ENCODE peak calls at places on chromosomes 11 and 22, in ten cellular contexts. One of them, this sample, is unnamed.

GRCh38 chr11:108278546-108278945 is 55.7 kb downstream of the ATM start:
- DNase-seq in upper lobe of right lung: no peak
- DNase-seq in epithelial cell of proximal tubule: no peak
- DNase-seq in GM10248: no peak
- DNase-seq in endothelial cell: no peak
- DNase-seq in neural progenitor cell: no peak
- DNase-seq in tibial artery: peak; percentile 22
- DNase-seq in SK-N-SH: no peak
- DNase-seq in sigmoid colon: no peak
- DNase-seq in AG04449: no peak
- DNase-seq in this sample: no peak

GRCh38 chr22:49956914-49957825 is 3.4 kb upstream of the PIM3 start:
- DNase-seq in upper lobe of right lung: peak; percentile 66
- DNase-seq in epithelial cell of proximal tubule: no peak
- DNase-seq in GM10248: no peak
- DNase-seq in endothelial cell: no peak
- DNase-seq in neural progenitor cell: no peak
- DNase-seq in tibial artery: no peak
- DNase-seq in SK-N-SH: no peak
- DNase-seq in sigmoid colon: peak; percentile 59
- DNase-seq in AG04449: no peak
- DNase-seq in this sample: no peak

GRCh38 chr11:57751676-57752253 is at the start of gene BTBD18:
- DNase-seq in upper lobe of right lung: no peak
- DNase-seq in epithelial cell of proximal tubule: peak; percentile 25
- DNase-seq in GM10248: peak; percentile 51
- DNase-seq in endothelial cell: peak; percentile 38
- DNase-seq in neural progenitor cell: peak; percentile 70
- DNase-seq in tibial artery: no peak
- DNase-seq in SK-N-SH: peak; percentile 67
- DNase-seq in sigmoid colon: no peak
- DNase-seq in AG04449: no peak
- DNase-seq in this sample: no peak

GRCh38 chr22:30940655-30941362 is 27.8 kb downstream of the MORC2 start:
- DNase-seq in upper lobe of right lung: no peak
- DNase-seq in epithelial cell of proximal tubule: no peak
- DNase-seq in GM10248: no peak
- DNase-seq in endothelial cell: no peak
- DNase-seq in neural progenitor cell: no peak
- DNase-seq in tibial artery: no peak
- DNase-seq in SK-N-SH: no peak
- DNase-seq in sigmoid colon: no peak
- DNase-seq in AG04449: no peak
- DNase-seq in this sample: no peak

GRCh38 chr11:79768343-79768742 is 327.5 kb upstream of the TENM4 start:
- DNase-seq in upper lobe of right lung: no peak
- DNase-seq in epithelial cell of proximal tubule: no peak
- DNase-seq in GM10248: no peak
- DNase-seq in endothelial cell: no peak
- DNase-seq in neural progenitor cell: no peak
- DNase-seq in tibial artery: no peak
- DNase-seq in SK-N-SH: no peak
- DNase-seq in sigmoid colon: no peak
- DNase-seq in AG04449: no peak
- DNase-seq in this sample: no peak

GRCh38 chr11:102666331-102666957 is 39.1 kb downstream of the MMP27 start:
- DNase-seq in upper lobe of right lung: no peak
- DNase-seq in epithelial cell of proximal tubule: peak; percentile 2
- DNase-seq in GM10248: peak; percentile 50
- DNase-seq in endothelial cell: no peak
- DNase-seq in neural progenitor cell: peak; percentile 66
- DNase-seq in tibial artery: no peak
- DNase-seq in SK-N-SH: peak; percentile 34
- DNase-seq in sigmoid colon: no peak
- DNase-seq in AG04449: no peak
- DNase-seq in this sample: no peak

GRCh38 chr11:131506376-131506775 is 136.0 kb downstream of the NTM start:
- DNase-seq in upper lobe of right lung: no peak
- DNase-seq in epithelial cell of proximal tubule: no peak
- DNase-seq in GM10248: no peak
- DNase-seq in endothelial cell: no peak
- DNase-seq in neural progenitor cell: no peak
- DNase-seq in tibial artery: no peak
- DNase-seq in SK-N-SH: no peak
- DNase-seq in sigmoid colon: no peak
- DNase-seq in AG04449: no peak
- DNase-seq in this sample: no peak

GRCh38 chr11:47375546-47376085 is 2.7 kb downstream of the SPI1 start:
- DNase-seq in upper lobe of right lung: no peak
- DNase-seq in epithelial cell of proximal tubule: no peak
- DNase-seq in GM10248: no peak
- DNase-seq in endothelial cell: no peak
- DNase-seq in neural progenitor cell: no peak
- DNase-seq in tibial artery: no peak
- DNase-seq in SK-N-SH: no peak
- DNase-seq in sigmoid colon: no peak
- DNase-seq in AG04449: no peak
- DNase-seq in this sample: no peak

GRCh38 chr22:19001204-19001603 is 65.1 kb upstream of the PRODH start:
- DNase-seq in upper lobe of right lung: no peak
- DNase-seq in epithelial cell of proximal tubule: no peak
- DNase-seq in GM10248: no peak
- DNase-seq in endothelial cell: no peak
- DNase-seq in neural progenitor cell: no peak
- DNase-seq in tibial artery: no peak
- DNase-seq in SK-N-SH: no peak
- DNase-seq in sigmoid colon: no peak
- DNase-seq in AG04449: no peak
- DNase-seq in this sample: no peak

DNA sequence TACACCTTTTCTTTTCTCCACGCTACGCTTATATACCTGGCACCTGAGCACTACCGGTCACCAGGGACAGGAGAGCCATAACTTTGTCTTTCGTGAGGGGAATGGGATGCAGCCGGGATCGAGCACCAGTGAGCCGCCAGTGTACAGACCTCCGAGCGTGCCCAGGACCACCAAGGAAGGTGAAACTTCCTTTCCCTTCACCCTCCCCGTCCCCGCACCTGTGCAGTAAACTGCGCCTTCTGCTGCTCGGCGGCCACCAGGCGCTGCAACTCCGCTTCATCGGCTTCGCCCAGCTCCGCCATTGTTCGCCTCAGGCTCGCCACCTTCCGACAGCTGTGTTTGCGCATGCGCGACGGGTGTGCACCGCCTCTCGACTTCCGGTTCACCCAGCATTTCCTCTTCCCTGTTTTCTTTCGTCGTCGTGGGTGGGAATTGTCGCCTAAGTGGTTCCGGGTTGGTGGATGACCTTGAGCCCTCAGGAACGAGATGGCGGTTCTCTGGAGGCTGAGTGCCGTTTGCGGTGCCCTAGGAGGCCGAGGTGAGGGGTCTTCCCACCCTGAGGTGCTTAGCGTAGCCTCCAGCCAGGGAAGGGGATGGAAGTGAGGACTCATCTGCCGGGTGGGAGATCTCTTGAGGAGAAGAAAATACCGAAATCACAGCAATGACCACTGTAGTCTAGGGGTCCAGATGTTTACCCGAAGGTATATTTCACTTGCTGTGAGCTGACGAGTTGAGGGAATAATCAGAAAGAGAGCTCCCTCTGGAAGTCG is at the start of the genes SDHD and TIMM8B:
- DNase-seq in upper lobe of right lung: peak; percentile 96
- DNase-seq in epithelial cell of proximal tubule: peak; percentile 78
- DNase-seq in GM10248: peak; percentile 96
- DNase-seq in endothelial cell: peak; percentile 93
- DNase-seq in neural progenitor cell: peak; percentile 99
- DNase-seq in tibial artery: peak; percentile 94
- DNase-seq in SK-N-SH: peak; percentile 91
- DNase-seq in sigmoid colon: peak; percentile 98
- DNase-seq in AG04449: peak; percentile 50
- DNase-seq in this sample: peak; percentile 92
- TF ChIP-seq CTCF in upper lobe of right lung: peak; percentile 27
- TF ChIP-seq CTCF in epithelial cell of proximal tubule: peak; percentile 31
- TF ChIP-seq CTCF in GM10248: peak; percentile 27
- TF ChIP-seq CTCF in endothelial cell: no peak
- TF ChIP-seq CTCF in neural progenitor cell: peak; percentile 38
- TF ChIP-seq CTCF in tibial artery: peak; percentile 27
- TF ChIP-seq CTCF in SK-N-SH: peak; percentile 40
- TF ChIP-seq CTCF in sigmoid colon: peak; percentile 36
- TF ChIP-seq CTCF in AG04449: peak; percentile 69
- TF ChIP-seq CTCF in this sample: peak; percentile 26

DNA sequence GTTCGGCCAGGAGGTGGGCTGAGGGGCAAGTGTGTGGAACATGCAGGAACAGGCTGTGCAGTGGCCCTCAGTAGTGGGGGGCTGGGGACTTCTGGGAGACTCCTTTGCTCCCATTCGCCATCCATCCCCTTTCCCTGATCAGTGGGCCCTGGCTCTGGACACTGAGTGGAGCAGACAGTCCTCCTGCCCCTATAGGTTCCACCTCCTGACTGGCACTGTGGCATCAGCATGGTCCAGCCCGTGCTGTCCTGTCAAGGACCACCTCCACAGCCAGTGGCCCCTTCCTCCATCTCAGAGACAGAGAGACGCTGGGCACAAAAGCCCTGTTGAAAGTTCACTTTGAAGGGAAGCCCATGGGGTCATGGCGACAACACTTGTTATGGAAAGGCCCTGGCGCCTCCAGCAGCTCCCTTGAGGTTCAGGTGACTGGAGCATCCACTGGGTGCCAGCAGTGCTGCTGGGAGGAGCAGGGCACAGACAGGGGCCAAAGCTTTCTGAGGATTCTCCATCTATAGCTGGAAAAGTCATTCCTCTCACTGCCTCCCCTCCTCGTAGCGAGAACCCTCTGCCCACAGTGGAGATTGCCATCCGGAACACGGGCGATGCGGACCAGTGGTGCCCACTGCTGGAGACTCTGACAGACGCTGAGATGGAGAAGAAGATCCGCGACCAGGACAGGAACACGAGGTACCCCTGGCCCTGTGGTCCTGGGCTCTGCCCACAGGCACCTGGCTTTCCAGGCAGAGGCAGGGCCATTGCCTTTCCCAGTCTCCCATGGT is 5.6 kb downstream of the DERL3 start:
- DNase-seq in upper lobe of right lung: peak; percentile 54
- DNase-seq in epithelial cell of proximal tubule: no peak
- DNase-seq in GM10248: no peak
- DNase-seq in endothelial cell: no peak
- DNase-seq in neural progenitor cell: no peak
- DNase-seq in tibial artery: no peak
- DNase-seq in SK-N-SH: peak; percentile 16
- DNase-seq in sigmoid colon: peak; percentile 57
- DNase-seq in AG04449: no peak
- DNase-seq in this sample: no peak
- TF ChIP-seq CTCF in upper lobe of right lung: no peak
- TF ChIP-seq CTCF in epithelial cell of proximal tubule: no peak
- TF ChIP-seq CTCF in GM10248: no peak
- TF ChIP-seq CTCF in endothelial cell: no peak
- TF ChIP-seq CTCF in neural progenitor cell: no peak
- TF ChIP-seq CTCF in tibial artery: no peak
- TF ChIP-seq CTCF in SK-N-SH: no peak
- TF ChIP-seq CTCF in sigmoid colon: no peak
- TF ChIP-seq CTCF in AG04449: no peak
- TF ChIP-seq CTCF in this sample: no peak

DNA sequence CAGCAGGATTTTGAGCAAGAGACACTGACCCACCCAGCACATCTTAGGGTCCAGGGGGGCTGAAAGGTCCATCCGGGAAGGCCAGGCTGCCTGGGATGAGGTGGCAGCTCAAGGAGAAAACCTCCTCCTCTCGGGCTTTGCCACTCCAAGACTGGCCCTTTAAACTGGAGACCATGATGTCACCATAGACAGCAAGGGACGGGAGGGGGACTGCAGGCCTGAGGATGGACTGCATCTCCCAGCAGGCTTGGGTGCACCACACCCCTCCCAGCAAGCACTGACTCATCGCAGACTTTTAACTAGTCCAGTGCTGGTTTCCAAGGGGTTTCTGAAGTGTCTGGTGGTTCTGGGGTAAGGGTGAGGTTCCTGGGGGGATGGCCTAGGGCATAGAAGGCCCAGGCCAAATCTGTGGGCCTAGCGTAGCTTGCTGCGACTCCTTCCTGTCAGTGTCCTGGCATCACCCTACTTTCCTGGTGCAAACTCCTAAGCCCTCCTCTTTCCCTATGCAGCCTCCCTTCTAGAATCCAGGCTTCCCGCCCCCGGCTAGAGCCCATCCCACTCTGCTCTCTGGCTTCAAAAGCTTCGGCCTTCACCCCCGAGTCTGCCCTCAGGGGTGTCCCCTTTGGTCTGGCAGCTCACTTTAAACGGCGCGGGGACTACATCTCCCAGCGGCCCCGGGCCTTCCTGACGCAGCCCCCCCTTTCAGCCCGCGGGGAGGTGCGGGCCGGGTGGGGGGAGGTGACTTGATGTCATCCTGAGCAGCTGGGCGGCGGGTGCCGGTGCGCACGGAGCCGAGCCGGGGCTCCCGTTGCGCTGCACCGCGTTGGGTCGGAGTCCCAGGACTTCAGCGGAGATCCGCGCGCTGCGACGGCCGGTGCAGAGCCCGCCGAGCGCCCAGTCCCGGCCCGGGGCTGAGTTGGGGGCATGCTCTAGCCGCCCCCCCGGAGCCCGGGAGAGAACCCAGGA is at the start of gene PPP2R5B:
- DNase-seq in upper lobe of right lung: peak; percentile 96
- DNase-seq in epithelial cell of proximal tubule: no peak
- DNase-seq in GM10248: peak; percentile 97
- DNase-seq in endothelial cell: peak; percentile 75
- DNase-seq in neural progenitor cell: peak; percentile 93
- DNase-seq in tibial artery: peak; percentile 96
- DNase-seq in SK-N-SH: peak; percentile 97
- DNase-seq in sigmoid colon: peak; percentile 98
- DNase-seq in AG04449: peak; percentile 72
- DNase-seq in this sample: peak; percentile 83
- TF ChIP-seq CTCF in upper lobe of right lung: no peak
- TF ChIP-seq CTCF in epithelial cell of proximal tubule: no peak
- TF ChIP-seq CTCF in GM10248: no peak
- TF ChIP-seq CTCF in endothelial cell: no peak
- TF ChIP-seq CTCF in neural progenitor cell: no peak
- TF ChIP-seq CTCF in tibial artery: no peak
- TF ChIP-seq CTCF in SK-N-SH: no peak
- TF ChIP-seq CTCF in sigmoid colon: no peak
- TF ChIP-seq CTCF in AG04449: no peak
- TF ChIP-seq CTCF in this sample: no peak

DNA sequence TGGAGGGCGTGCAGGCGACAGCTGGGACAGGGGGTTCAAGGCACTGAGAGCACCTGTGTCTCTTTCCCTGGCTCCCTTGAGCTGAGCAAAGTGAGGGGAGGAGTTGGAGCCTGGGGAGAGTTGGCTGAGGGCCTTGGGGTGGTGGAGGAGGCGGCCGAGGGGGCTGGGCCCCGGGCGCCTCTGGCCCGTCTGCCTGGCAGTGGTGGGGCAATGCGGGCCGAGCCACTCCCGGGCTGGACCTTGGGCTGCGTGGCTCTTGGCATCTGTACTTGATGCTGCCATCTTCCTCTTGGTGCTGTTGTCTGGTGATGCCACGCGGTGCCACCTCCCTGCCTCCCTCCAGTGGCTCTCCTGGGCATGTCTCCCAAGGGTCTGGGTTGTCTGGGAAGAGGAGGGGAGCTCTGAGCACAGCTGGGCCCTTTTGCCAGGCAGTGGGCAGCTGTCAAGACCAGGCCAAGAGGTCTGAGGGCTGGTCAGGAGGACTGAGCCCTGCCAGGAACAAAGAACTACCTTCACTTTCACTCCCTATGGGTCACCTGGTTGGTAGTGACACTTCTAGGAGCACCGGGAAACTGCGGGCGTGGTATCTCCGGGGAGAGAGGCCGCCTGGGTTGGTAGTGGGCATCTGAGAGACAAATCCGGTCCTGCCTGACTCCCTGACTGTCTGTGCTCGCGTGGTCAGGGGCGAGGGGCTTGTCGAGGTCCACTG is 1.3 kb downstream of the GRIK4 start:
- DNase-seq in upper lobe of right lung: peak; percentile 62
- DNase-seq in epithelial cell of proximal tubule: no peak
- DNase-seq in GM10248: no peak
- DNase-seq in endothelial cell: no peak
- DNase-seq in neural progenitor cell: no peak
- DNase-seq in tibial artery: no peak
- DNase-seq in SK-N-SH: peak; percentile 63
- DNase-seq in sigmoid colon: no peak
- DNase-seq in AG04449: no peak
- DNase-seq in this sample: no peak
- TF ChIP-seq CTCF in upper lobe of right lung: no peak
- TF ChIP-seq CTCF in epithelial cell of proximal tubule: peak; percentile 34
- TF ChIP-seq CTCF in GM10248: no peak
- TF ChIP-seq CTCF in endothelial cell: no peak
- TF ChIP-seq CTCF in neural progenitor cell: no peak
- TF ChIP-seq CTCF in tibial artery: no peak
- TF ChIP-seq CTCF in SK-N-SH: no peak
- TF ChIP-seq CTCF in sigmoid colon: no peak
- TF ChIP-seq CTCF in AG04449: peak; percentile 7
- TF ChIP-seq CTCF in this sample: no peak